ENCODE peak calls at places on chromosomes 5 and 9, in four cellular contexts. K is IMR-90, C is GM23248, E is cardiac muscle cell. J is an unnamed sample.
A peak's percentile ranks its signal among the peaks of the same experiment; 100 is the strongest.

GRCh38 chr9:130128251-130128650 is 44.0 kb upstream of the NCS1 start:
- DNase-seq in K (no peak), C (no peak), E (peak; percentile 29), J (no peak)

GRCh38 chr9:4489919-4490704 is at the start of gene SLC1A1:
- DNase-seq in K (peak; percentile 21), C (peak; percentile 83), E (peak; percentile 64), J (no peak)

GRCh38 chr9:70682337-70682736 is 267.9 kb upstream of the KLF9 start:
- DNase-seq in K (no peak), C (no peak), E (no peak), J (no peak)

GRCh38 chr5:72956324-72957140 is 691 bp downstream of the FCHO2 start:
- DNase-seq in K (peak; percentile 56), C (peak; percentile 77), E (peak; percentile 66), J (peak; percentile 39)

GRCh38 chr9:132006657-132007370 is 72.9 kb downstream of the MED27 start:
- DNase-seq in K (peak; percentile 72), C (no peak), E (peak; percentile 57), J (peak; percentile 63)

GRCh38 chr5:34929720-34930526 is 564 bp downstream of the DNAJC21 start:
- DNase-seq in K (peak; percentile 66), C (peak; percentile 90), E (peak; percentile 79), J (peak; percentile 87)

GRCh38 chr5:138241688-138242547 is 28.8 kb upstream of the CDC23 start:
- DNase-seq in K (no peak), C (peak; percentile 57), E (peak; percentile 47), J (no peak)

GRCh38 chr5:177086918-177087706 is 397 bp downstream of the FGFR4 start:
- DNase-seq in K (no peak), C (peak; percentile 32), E (peak; percentile 36), J (peak; percentile 61)

GRCh38 chr5:92836861-92837755 is 743.9 kb downstream of the NR2F1-AS1 start:
- DNase-seq in K (peak; percentile 81), C (peak; percentile 70), E (peak; percentile 13), J (no peak)

GRCh38 chr5:122327110-122327509 is 15.1 kb downstream of the SNCAIP start:
- DNase-seq in K (no peak), C (no peak), E (no peak), J (no peak)

GRCh38 chr9:112795946-112796345 is 45.4 kb downstream of the SNX30 start:
- DNase-seq in K (no peak), C (no peak), E (no peak), J (no peak)

GRCh38 chr5:139667730-139668063 is 19.5 kb downstream of the CXXC5 start:
- DNase-seq in K (peak; percentile 60), C (peak; percentile 87), E (peak; percentile 44), J (no peak)

GRCh38 chr5:64947031-64947430 is 178.3 kb downstream of the CWC27 start:
- DNase-seq in K (peak; percentile 55), C (no peak), E (peak; percentile 64), J (no peak)

GRCh38 chr5:38497946-38498345 is 58.5 kb downstream of the LIFR start:
- DNase-seq in K (peak; percentile 31), C (peak; percentile 10), E (peak; percentile 50), J (no peak)

GRCh38 chr9:123275381-123275780 is 7.0 kb upstream of the STRBP start:
- DNase-seq in K (no peak), C (no peak), E (no peak), J (no peak)

GRCh38 chr5:169416583-169417196 is 115.8 kb upstream of the SLIT3 start:
- DNase-seq in K (peak; percentile 46), C (peak; percentile 100), E (peak; percentile 93), J (peak; percentile 57)

GRCh38 chr5:61641748-61642565 is 309.9 kb downstream of the ZSWIM6 start:
- DNase-seq in K (no peak), C (peak; percentile 18), E (no peak), J (no peak)

GRCh38 chr5:154295551-154295950 is 105.0 kb downstream of the GALNT10 start:
- DNase-seq in K (no peak), C (no peak), E (no peak), J (no peak)

GRCh38 chr5:142767925-142768324 is 2.3 kb upstream of the ARHGAP26 start:
- DNase-seq in K (no peak), C (no peak), E (no peak), J (no peak)
- H3K27ac ChIP-seq in K (no peak overlapping the region), C (no peak overlapping the region), E (no peak overlapping the region), J (no peak overlapping the region)

GRCh38 chr5:56735845-56736641 is 79.3 kb upstream of the MAP3K1 start:
- DNase-seq in K (no peak), C (no peak), E (no peak), J (peak; percentile 69)
- H3K27ac ChIP-seq in K (no peak overlapping the region), C (no peak overlapping the region), E (peak overlapping the region; percentile 90), J (peak overlapping the region; percentile 64)

GRCh38 chr9:35904338-35904737 is 1.7 kb upstream of the HRCT1 start:
- DNase-seq in K (no peak), C (no peak), E (no peak), J (no peak)
- H3K27ac ChIP-seq in K (no peak overlapping the region), C (no peak overlapping the region), E (no peak overlapping the region), J (no peak overlapping the region)

GRCh38 chr5:179618923-179619554 is 4.4 kb downstream of the HNRNPH1 start:
- DNase-seq in K (no peak), C (no peak), E (peak; percentile 62), J (no peak)

GRCh38 chr5:179621551-179621971 is 1.9 kb downstream of the HNRNPH1 start:
- DNase-seq in K (no peak), C (no peak), E (no peak), J (peak; percentile 15)

GRCh38 chr5:179619776-179620175 is 3.7 kb downstream of the HNRNPH1 start:
- DNase-seq in K (peak; percentile 52), C (peak; percentile 72), E (no peak), J (no peak)

GRCh38 chr5:179620293-179620692 is 3.2 kb downstream of the HNRNPH1 start:
- DNase-seq in K (no peak), C (peak; percentile 55), E (no peak), J (no peak)

DNA sequence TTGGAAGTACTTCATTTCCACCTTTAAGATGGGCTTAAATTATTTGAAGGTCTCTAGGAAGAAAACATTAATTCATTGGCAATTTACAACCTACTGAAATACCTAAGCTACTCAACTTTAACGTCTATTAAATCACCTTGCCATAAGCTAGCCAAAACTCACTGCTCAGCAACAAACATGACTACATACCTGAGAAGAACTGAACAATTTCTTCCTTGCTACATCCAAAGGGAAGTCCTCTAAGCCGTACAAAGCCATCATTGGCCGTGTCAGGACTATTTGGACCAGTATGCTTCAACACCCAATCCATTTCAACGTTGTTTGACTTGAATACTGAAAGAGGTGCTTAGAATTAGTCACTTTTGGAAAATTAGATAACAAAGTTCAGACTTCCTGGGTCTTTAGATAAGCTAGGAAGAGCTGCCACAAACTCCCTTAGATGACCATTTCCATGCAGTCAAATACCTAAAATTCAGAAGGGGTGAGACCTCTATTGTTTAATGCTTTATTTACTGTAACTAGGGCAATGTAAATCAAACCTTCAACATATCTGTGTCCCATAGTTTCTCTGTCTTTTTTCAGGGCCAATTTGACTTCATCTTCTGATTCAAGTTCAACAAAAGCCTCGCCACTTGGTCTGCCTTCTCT is 2.6 kb downstream of the HNRNPH1 start:
- DNase-seq in K (no peak), C (peak; percentile 53), E (no peak), J (no peak)
- H3K27ac ChIP-seq in K (no peak overlapping the region), C (peak overlapping the region; percentile 85), E (peak overlapping the region; percentile 42), J (peak overlapping the region; percentile 4)

GRCh38 chr5:78417026-78417425 is 56.6 kb downstream of the SCAMP1 start:
- DNase-seq in K (peak; percentile 43), C (peak; percentile 26), E (peak; percentile 62), J (no peak)
- H3K27ac ChIP-seq in K (no peak overlapping the region), C (no peak overlapping the region), E (no peak overlapping the region), J (no peak overlapping the region)

GRCh38 chr9:68717554-68718453 is 12.8 kb downstream of the PIP5K1B start:
- DNase-seq in K (no peak), C (no peak), E (no peak), J (no peak)

GRCh38 chr9:68710082-68710481 is 5.0 kb downstream of the PIP5K1B start:
- DNase-seq in K (no peak), C (no peak), E (no peak), J (no peak)

GRCh38 chr9:68711281-68711680 is 6.2 kb downstream of the PIP5K1B start:
- DNase-seq in K (no peak), C (no peak), E (no peak), J (no peak)

GRCh38 chr9:68715181-68715456 is 10.1 kb downstream of the PIP5K1B start:
- DNase-seq in K (no peak), C (no peak), E (no peak), J (no peak)

DNA sequence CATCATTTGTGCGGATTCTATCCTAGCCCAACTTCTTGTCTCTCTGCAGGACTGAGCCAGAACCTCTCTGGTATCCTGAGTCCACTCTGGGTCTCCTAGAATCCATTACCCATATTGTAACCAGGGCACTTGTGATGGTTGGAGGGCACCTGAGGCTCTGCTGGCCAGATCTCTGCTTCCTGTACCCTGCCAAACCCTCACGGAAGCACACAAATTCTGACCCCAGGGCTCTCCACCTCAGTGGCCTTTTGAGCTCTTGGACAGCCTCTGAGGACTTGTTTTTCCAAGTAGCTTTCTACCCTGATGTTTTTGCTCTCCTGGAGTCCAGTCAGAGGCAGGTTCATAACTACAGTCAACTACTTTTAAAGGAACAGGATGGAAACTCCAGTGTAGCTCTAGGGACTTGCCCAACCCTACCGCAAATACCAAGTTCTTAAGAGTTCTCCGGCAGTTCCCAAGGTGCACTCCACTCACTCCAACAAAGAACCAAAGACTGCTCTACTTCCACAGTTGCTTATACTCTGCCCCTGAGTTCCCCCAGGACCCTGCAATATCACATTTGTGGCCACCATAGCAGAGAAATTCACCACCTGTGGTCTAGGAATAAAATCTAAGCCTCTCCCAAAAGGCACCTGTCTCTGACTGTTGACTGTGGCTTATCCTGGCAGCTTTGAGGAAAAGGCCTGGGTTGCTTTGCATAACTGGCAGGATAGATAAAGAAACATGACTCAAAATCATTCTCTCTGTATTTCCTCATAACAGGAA is 9.6 kb downstream of the PIP5K1B start:
- DNase-seq in K (no peak), C (no peak), E (no peak), J (no peak)
- H3K27ac ChIP-seq in K (no peak overlapping the region), C (no peak overlapping the region), E (no peak overlapping the region), J (no peak overlapping the region)

GRCh38 chr9:34070601-34071340 is 22.1 kb upstream of the UBAP2 start:
- DNase-seq in K (peak; percentile 67), C (no peak), E (no peak), J (no peak)
- H3K27ac ChIP-seq in K (peak overlapping the region; percentile 62), C (no peak overlapping the region), E (no peak overlapping the region), J (peak overlapping the region; percentile 35)

GRCh38 chr5:132815454-132815853 is 2.4 kb downstream of the SOWAHA start:
- DNase-seq in K (peak; percentile 55), C (peak; percentile 57), E (no peak), J (no peak)

GRCh38 chr5:132814441-132815294 is 1.6 kb downstream of the SOWAHA start:
- DNase-seq in K (no peak), C (no peak), E (no peak), J (no peak)

GRCh38 chr5:132812949-132813598 is at the start of gene SOWAHA:
- DNase-seq in K (no peak), C (no peak), E (no peak), J (no peak)

GRCh38 chr5:132812123-132812948 is 766 bp upstream of the SOWAHA start:
- DNase-seq in K (no peak), C (no peak), E (no peak), J (no peak)

GRCh38 chr5:132813599-132814440 is 718 bp downstream of the SOWAHA start:
- DNase-seq in K (no peak), C (peak; percentile 47), E (no peak), J (peak; percentile 17)
- H3K27ac ChIP-seq in K (no peak overlapping the region), C (no peak overlapping the region), E (no peak overlapping the region), J (no peak overlapping the region)

J was measured in MM.1S.